ENCODE peak calls at places on chromosomes 4 and X, in four cellular contexts. Y is mucosa of descending colon, H is body of pancreas, A is DND-41. P is an unnamed sample.

GRCh38 chr4:687048-687974 is 1.6 kb downstream of the SLC49A3 start:
- DNase-seq in Y (peak; percentile 96), H (peak; percentile 73), A (no peak), P (peak; percentile 28)

GRCh38 chr4:6190486-6190885 is 9.9 kb downstream of the JAKMIP1 start:
- DNase-seq in Y (no peak), H (no peak), A (no peak), P (no peak)

GRCh38 chr4:186844059-186844681 is 120.5 kb upstream of the FAT1 start:
- DNase-seq in Y (peak; percentile 44), H (peak; percentile 30), A (no peak), P (no peak)

GRCh38 chr4:184103755-184104367 is 113.8 kb downstream of the ENPP6 start:
- DNase-seq in Y (no peak), H (no peak), A (no peak), P (no peak)

GRCh38 chr4:151000747-151001429 is 14.2 kb downstream of the LRBA start:
- DNase-seq in Y (no peak), H (no peak), A (no peak), P (no peak)

GRCh38 chr4:52728877-52729276 is 22.3 kb downstream of the ERVMER34-1 start:
- DNase-seq in Y (no peak), H (no peak), A (no peak), P (no peak)

GRCh38 chrX:120556251-120556650 is 4.5 kb downstream of the CUL4B start:
- DNase-seq in Y (no peak), H (no peak), A (no peak), P (no peak)

GRCh38 chr4:174494146-174494545 is 28.1 kb downstream of the HPGD start:
- DNase-seq in Y (no peak), H (no peak), A (no peak), P (no peak)

GRCh38 chr4:144456196-144456595 is 189.8 kb upstream of the HHIP start:
- DNase-seq in Y (no peak), H (no peak), A (no peak), P (no peak)

GRCh38 chrX:105297041-105297440 is 76.5 kb upstream of the TEX13A start:
- DNase-seq in Y (no peak), H (no peak), A (no peak), P (no peak)

GRCh38 chr4:112379306-112379705 is 82.1 kb downstream of the ALPK1 start:
- DNase-seq in Y (no peak), H (no peak), A (no peak), P (no peak)

GRCh38 chrX:10677490-10677889 is 57.1 kb upstream of the MID1 start:
- DNase-seq in Y (no peak), H (no peak), A (no peak), P (no peak)

GRCh38 chr4:93633721-93634120 is 194.8 kb upstream of the ATOH1 start:
- DNase-seq in Y (no peak), H (no peak), A (no peak), P (no peak)

GRCh38 chr4:18593297-18594002 is 571.9 kb upstream of the LCORL start:
- DNase-seq in Y (no peak), H (peak; percentile 57), A (peak; percentile 57), P (peak; percentile 58)

GRCh38 chrX:10769696-10770619 is 149.6 kb upstream of the MID1 start:
- DNase-seq in Y (no peak), H (no peak), A (no peak), P (no peak)

GRCh38 chr4:130573742-130574141 is 1477.8 kb downstream of the C4orf33 start:
- DNase-seq in Y (no peak), H (no peak), A (no peak), P (no peak)
- H3K4me3 ChIP-seq in Y (no peak overlapping the region), H (no peak overlapping the region), A (no peak overlapping the region), P (no peak overlapping the region)

DNA sequence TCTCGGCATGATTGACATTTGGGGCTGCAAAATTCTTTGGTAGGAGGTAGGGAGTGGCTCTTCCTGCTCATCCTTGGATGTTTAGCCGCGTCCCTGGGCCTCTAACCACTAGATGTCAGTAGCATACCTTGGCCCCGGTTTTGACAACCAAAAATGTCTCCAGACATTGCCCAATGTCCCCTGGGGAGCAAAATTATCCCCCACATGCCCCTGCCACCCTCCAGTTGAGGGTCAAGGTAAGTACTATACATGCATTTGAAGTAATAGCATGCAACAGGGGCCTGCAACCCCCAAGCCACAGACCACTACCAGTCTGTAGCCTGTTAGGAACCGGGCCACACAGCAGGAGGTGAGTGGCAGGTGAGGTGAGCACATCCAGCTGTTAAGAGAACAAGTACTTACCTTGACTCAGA is 17.6 kb upstream of the KIAA1210 start:
- DNase-seq in Y (no peak), H (no peak), A (no peak), P (no peak)
- TF ChIP-seq CTCF in Y (peak; percentile 17), H (no peak), A (peak; percentile 36), P (peak; percentile 56)

GRCh38 chr4:76740866-76741662 is 156.9 kb downstream of the SOWAHB start:
- DNase-seq in Y (no peak), H (no peak), A (no peak), P (no peak)
- H3K4me3 ChIP-seq in Y (no peak overlapping the region), H (no peak overlapping the region), A (no peak overlapping the region), P (no peak overlapping the region)

GRCh38 chr4:2186133-2186864 is 55.6 kb downstream of the HAUS3 start:
- DNase-seq in Y (no peak), H (peak; percentile 45), A (no peak), P (peak; percentile 6)
- TF ChIP-seq CTCF in Y (no peak), H (peak; percentile 40), A (peak; percentile 30), P (peak; percentile 61)

GRCh38 chrX:71052721-71053120 is 15.4 kb downstream of the SNX12 start:
- DNase-seq in Y (no peak), H (no peak), A (no peak), P (no peak)
- H3K4me3 ChIP-seq in Y (no peak overlapping the region), H (no peak overlapping the region), A (no peak overlapping the region), P (peak overlapping the region; percentile 7)

GRCh38 chrX:119288890-119289393 is 52.9 kb downstream of the PGRMC1 start:
- DNase-seq in Y (no peak), H (no peak), A (no peak), P (no peak)

GRCh38 chrX:119292445-119292844 is 56.4 kb downstream of the PGRMC1 start:
- DNase-seq in Y (no peak), H (no peak), A (no peak), P (no peak)
- TF ChIP-seq CTCF in Y (no peak), H (no peak), A (no peak), P (peak; percentile 3)

GRCh38 chr4:182143822-182144620 is 99.2 kb upstream of the TENM3 start:
- DNase-seq in Y (no peak), H (no peak), A (no peak), P (peak; percentile 62)
- H3K4me3 ChIP-seq in Y (no peak overlapping the region), H (peak overlapping the region; percentile 19), A (no peak overlapping the region), P (peak overlapping the region; percentile 72)

GRCh38 chr4:80956421-80956820 is 74.1 kb upstream of the BMP3 start:
- DNase-seq in Y (no peak), H (no peak), A (no peak), P (no peak)
- TF ChIP-seq CTCF in Y (no peak), H (no peak), A (no peak), P (no peak)